ENCODE peak calls at places on chromosomes 12 and 14, in nine cellular contexts. M is nephron progenitor cell; G is effector memory CD8-positive, alpha-beta T cell; R is effector CD4-positive, alpha-beta T cell; X is IMR-90; O is NCI-H2107; Q is glomerular endothelial cell; L is M059J; K is NCI-H1436. P is an unnamed sample.

GRCh38 chr12:24943947-24944597 is 4.8 kb downstream of the BCAT1 start:
- DNase-seq in M (no peak), G (no peak), R (no peak), X (peak; percentile 85), O (no peak), Q (no peak), L (peak; percentile 71), K (no peak), P (no peak)

GRCh38 chr12:99658950-99659349 is 11.4 kb downstream of the GARIN6 start:
- DNase-seq in M (no peak), G (no peak), R (no peak), X (no peak), O (no peak), Q (no peak), L (peak; percentile 7), K (no peak), P (no peak)

GRCh38 chr12:43835656-43836454 is at the start of gene TMEM117:
- DNase-seq in M (peak; percentile 74), G (peak; percentile 52), R (peak; percentile 50), X (peak; percentile 43), O (no peak), Q (no peak), L (peak; percentile 71), K (no peak), P (peak; percentile 74)

GRCh38 chr12:51873251-51873994 is 14.5 kb upstream of the ANKRD33 start:
- DNase-seq in M (no peak), G (no peak), R (no peak), X (no peak), O (no peak), Q (no peak), L (no peak), K (no peak), P (no peak)

GRCh38 chr14:66401447-66402095 is 84.6 kb upstream of the CCDC196 start:
- DNase-seq in M (no peak), G (no peak), R (no peak), X (no peak), O (no peak), Q (no peak), L (no peak), K (no peak), P (no peak)

GRCh38 chr12:52658196-52658595 is 6.2 kb upstream of the KRT2 start:
- DNase-seq in M (no peak), G (no peak), R (no peak), X (no peak), O (no peak), Q (no peak), L (no peak), K (no peak), P (no peak)

GRCh38 chr14:69261761-69262331 is 1.9 kb downstream of the GALNT16 start:
- DNase-seq in M (peak; percentile 23), G (no peak), R (no peak), X (peak; percentile 15), O (no peak), Q (no peak), L (no peak), K (no peak), P (peak; percentile 45)

GRCh38 chr12:88251798-88252197 is 109.7 kb downstream of the TMTC3 start:
- DNase-seq in M (no peak), G (no peak), R (no peak), X (peak; percentile 12), O (no peak), Q (no peak), L (no peak), K (no peak), P (no peak)

GRCh38 chr14:81831128-81831815 is 297.6 kb upstream of the SEL1L start:
- DNase-seq in M (no peak), G (no peak), R (no peak), X (no peak), O (no peak), Q (no peak), L (no peak), K (no peak), P (peak; percentile 59)

GRCh38 chr12:124917135-124917840 is 2.8 kb upstream of the UBC start:
- DNase-seq in M (peak; percentile 89), G (peak; percentile 87), R (peak; percentile 90), X (peak; percentile 100), O (no peak), Q (peak; percentile 99), L (peak; percentile 99), K (no peak), P (peak; percentile 100)

GRCh38 chr12:75750950-75751349 is 239.5 kb upstream of the KRR1 start:
- DNase-seq in M (no peak), G (no peak), R (no peak), X (peak; percentile 89), O (no peak), Q (no peak), L (peak; percentile 48), K (no peak), P (no peak)

GRCh38 chr14:22897357-22897756 is 14.3 kb downstream of the REM2 start:
- DNase-seq in M (no peak), G (no peak), R (no peak), X (no peak), O (no peak), Q (no peak), L (no peak), K (no peak), P (peak; percentile 38)

GRCh38 chr12:31772186-31772585 is 43.4 kb upstream of the AMN1 start:
- DNase-seq in M (no peak), G (no peak), R (no peak), X (no peak), O (no peak), Q (no peak), L (no peak), K (no peak), P (no peak)

GRCh38 chr12:63822352-63822751 is 22.1 kb upstream of the SRGAP1 start:
- DNase-seq in M (no peak), G (no peak), R (no peak), X (peak; percentile 82), O (no peak), Q (no peak), L (peak; percentile 6), K (no peak), P (no peak)

GRCh38 chr12:48957141-48958048 is at the start of gene ARF3:
- DNase-seq in M (peak; percentile 96), G (peak; percentile 86), R (peak; percentile 93), X (peak; percentile 90), O (peak; percentile 95), Q (no peak), L (peak; percentile 92), K (peak; percentile 95), P (peak; percentile 98)

GRCh38 chr14:20688167-20688839 is at the start of gene ANG:
- DNase-seq in M (no peak), G (no peak), R (no peak), X (no peak), O (no peak), Q (no peak), L (no peak), K (no peak), P (no peak)

GRCh38 chr14:81269100-81269978 is 48.6 kb upstream of the GTF2A1 start:
- DNase-seq in M (peak; percentile 33), G (peak; percentile 6), R (no peak), X (peak; percentile 68), O (peak; percentile 65), Q (peak; percentile 33), L (peak; percentile 62), K (peak; percentile 50), P (peak; percentile 85)

GRCh38 chr14:30472001-30472400 is 87.0 kb upstream of the G2E3 start:
- DNase-seq in M (no peak), G (no peak), R (no peak), X (no peak), O (no peak), Q (no peak), L (no peak), K (no peak), P (no peak)

GRCh38 chr12:116454950-116455447 is 104.2 kb upstream of the MAP1LC3B2 start:
- DNase-seq in M (no peak), G (no peak), R (no peak), X (peak; percentile 96), O (no peak), Q (peak; percentile 77), L (peak; percentile 97), K (no peak), P (peak; percentile 66)

GRCh38 chr12:101207086-101207780 is 2.8 kb downstream of the SLC5A8 start:
- DNase-seq in M (no peak), G (no peak), R (no peak), X (no peak), O (no peak), Q (no peak), L (no peak), K (no peak), P (no peak)

GRCh38 chr14:92986254-92987147 is 63.6 kb downstream of the CHGA start:
- DNase-seq in M (no peak), G (no peak), R (no peak), X (peak; percentile 70), O (no peak), Q (no peak), L (peak; percentile 68), K (no peak), P (no peak)

GRCh38 chr12:3046441-3047200 is 30.6 kb upstream of the TSPAN9 start:
- DNase-seq in M (no peak), G (no peak), R (no peak), X (no peak), O (no peak), Q (no peak), L (peak; percentile 84), K (no peak), P (no peak)

GRCh38 chr12:64451687-64452558 is at the start of gene TBK1:
- DNase-seq in M (peak; percentile 93), G (peak; percentile 45), R (peak; percentile 33), X (peak; percentile 84), O (peak; percentile 70), Q (no peak), L (peak; percentile 84), K (peak; percentile 53), P (peak; percentile 92)

P was measured in mesendoderm.